ENCODE peak calls at places on chromosomes 1 and 21, in nine cellular contexts. K is M059J, U is HuH-7, Z is H7, P is activated B cell treated with CpG ODN at 0.5 μM for 24 hours, B is fibroblast of lung, L is activated gamma-delta T cell, Q is mucosa of gallbladder, D is naive B cell. F is an unnamed sample.

GRCh38 chr1:64484651-64485050 is 14.7 kb downstream of the CACHD1 start:
- DNase-seq in Z (no peak), P (no peak), U (no peak), K (peak; percentile 73), D (no peak), B (peak; percentile 72), Q (no peak), L (no peak), F (no peak)

GRCh38 chr1:14648931-14649860 is 50.7 kb downstream of the KAZN start:
- DNase-seq in K (peak; percentile 43), D (no peak), U (no peak), Z (no peak), L (no peak), Q (no peak), P (no peak), B (no peak), F (no peak)

GRCh38 chr1:228020686-228021525 is 14.1 kb downstream of the WNT3A start:
- DNase-seq in L (no peak), Q (no peak), Z (peak; percentile 61), D (no peak), U (no peak), B (no peak), K (no peak), P (no peak), F (no peak)

GRCh38 chr1:218242171-218242570 is 42.9 kb upstream of the RRP15 start:
- DNase-seq in Z (no peak), D (no peak), P (no peak), L (no peak), U (no peak), B (peak; percentile 5), K (peak; percentile 11), Q (no peak), F (no peak)

GRCh38 chr21:44722701-44723100 is 11.3 kb upstream of the TSPEAR start:
- DNase-seq in Q (no peak), U (no peak), Z (peak; percentile 56), L (no peak), D (no peak), B (no peak), K (no peak), P (no peak), F (no peak)

GRCh38 chr1:193019442-193020026 is 39.6 kb downstream of the UCHL5 start:
- DNase-seq in B (peak; percentile 55), U (no peak), Q (no peak), P (no peak), Z (no peak), D (peak; percentile 38), L (no peak), K (peak; percentile 65), F (no peak)

GRCh38 chr1:210792703-210793102 is 341.2 kb downstream of the KCNH1 start:
- DNase-seq in L (no peak), D (no peak), Q (no peak), Z (no peak), P (no peak), U (no peak), B (peak; percentile 92), K (peak; percentile 90), F (no peak)

GRCh38 chr1:109979489-109980091 is 5.0 kb upstream of the AHCYL1 start:
- DNase-seq in L (no peak), P (no peak), Q (peak; percentile 71), K (peak; percentile 90), B (peak; percentile 59), D (no peak), U (no peak), Z (no peak), F (no peak)

GRCh38 chr1:243731301-243731891 is 118.6 kb downstream of the AKT3 start:
- DNase-seq in K (no peak), P (no peak), Q (peak; percentile 63), L (no peak), U (no peak), D (no peak), Z (no peak), B (peak; percentile 85), F (no peak)

GRCh38 chr1:42679364-42679983 is 2.7 kb upstream of the YBX1 start:
- DNase-seq in P (no peak), D (no peak), L (no peak), Q (no peak), K (no peak), B (peak; percentile 27), Z (no peak), U (no peak), F (no peak)

GRCh38 chr1:53378932-53379661 is 51.2 kb upstream of the LRP8 start:
- DNase-seq in Z (peak; percentile 7), K (no peak), L (no peak), B (no peak), P (no peak), U (no peak), Q (no peak), D (no peak), F (no peak)

GRCh38 chr1:225482489-225482950 is 54.7 kb upstream of the LBR start:
- DNase-seq in P (no peak), B (peak; percentile 81), U (no peak), D (no peak), Z (no peak), Q (peak; percentile 13), L (no peak), K (no peak), F (no peak)

GRCh38 chr1:75345538-75346292 is 211.5 kb downstream of the LHX8 start:
- DNase-seq in Q (no peak), D (no peak), U (no peak), P (no peak), L (no peak), Z (no peak), K (peak; percentile 82), B (peak; percentile 97), F (no peak)

GRCh38 chr1:26531651-26532131 is 2.1 kb downstream of the RPS6KA1 start:
- DNase-seq in K (no peak), D (no peak), U (no peak), P (no peak), L (no peak), Z (peak; percentile 67), Q (peak; percentile 30), B (no peak), F (no peak)

GRCh38 chr1:156559797-156560112 is 12.6 kb downstream of the IQGAP3 start:
- DNase-seq in U (no peak), P (no peak), Q (no peak), Z (no peak), K (no peak), L (no peak), D (no peak), B (no peak), F (no peak)

GRCh38 chr1:100132566-100133477 is at the start of the genes SASS6 and TRMT13:
- DNase-seq in P (peak; percentile 81), L (peak; percentile 52), Q (peak; percentile 98), Z (peak; percentile 84), B (peak; percentile 99), D (peak; percentile 94), K (peak; percentile 99), U (peak; percentile 58), F (peak; percentile 93)

GRCh38 chr1:92784051-92784638 is 763 bp downstream of the EVI5 start:
- DNase-seq in K (peak; percentile 86), P (peak; percentile 21), L (no peak), Q (peak; percentile 19), U (no peak), Z (no peak), D (peak; percentile 31), B (peak; percentile 80), F (peak; percentile 25)

GRCh38 chr1:47232187-47232874 is at the start of gene TAL1:
- DNase-seq in U (no peak), Z (peak; percentile 79), P (no peak), D (no peak), L (no peak), B (no peak), K (no peak), Q (no peak), F (no peak)

GRCh38 chr21:45377866-45378257 is 27.1 kb upstream of the COL18A1 start:
- DNase-seq in K (no peak), B (no peak), D (no peak), Z (no peak), P (no peak), U (no peak), L (no peak), Q (no peak), F (no peak)

GRCh38 chr1:11054666-11055065 is 5.2 kb downstream of the SRM start:
- DNase-seq in U (no peak), B (no peak), L (no peak), Z (peak; percentile 61), P (no peak), Q (no peak), K (no peak), D (no peak), F (no peak)

GRCh38 chr1:86395771-86396502 is at the start of gene ODF2L:
- DNase-seq in D (peak; percentile 89), Q (peak; percentile 91), B (peak; percentile 86), L (peak; percentile 81), Z (peak; percentile 86), K (peak; percentile 87), U (peak; percentile 79), P (peak; percentile 78), F (peak; percentile 91)

GRCh38 chr1:12126781-12127180 is 40.0 kb upstream of the TNFRSF1B start:
- DNase-seq in Q (no peak), B (no peak), K (no peak), P (no peak), Z (no peak), U (no peak), L (no peak), D (no peak), F (no peak)

GRCh38 chr21:42513151-42513984 is at the start of gene SLC37A1:
- DNase-seq in Z (peak; percentile 88), B (peak; percentile 23), D (peak; percentile 62), Q (no peak), U (no peak), P (peak; percentile 63), K (no peak), L (peak; percentile 31), F (peak; percentile 54)

GRCh38 chr1:64470670-64471217 is 815 bp downstream of the CACHD1 start:
- DNase-seq in B (peak; percentile 29), U (peak; percentile 58), D (no peak), Z (peak; percentile 71), Q (no peak), L (no peak), K (no peak), P (no peak), F (peak; percentile 71)

GRCh38 chr1:198157847-198158765 is 1.3 kb downstream of the NEK7 start:
- DNase-seq in L (no peak), K (peak; percentile 61), D (peak; percentile 10), Q (no peak), U (peak; percentile 20), B (peak; percentile 54), P (no peak), Z (no peak), F (no peak)

GRCh38 chr1:93864175-93864574 is 14.8 kb downstream of the DNTTIP2 start:
- DNase-seq in D (no peak), Z (no peak), L (no peak), P (no peak), K (no peak), B (no peak), Q (no peak), U (no peak), F (no peak)

F was measured in HEK293T.